ENCODE peak calls at places on chromosome 9, in ten cellular contexts. Q is A673; K is tibial nerve; T is left ventricle myocardium inferior; J is effector memory CD4-positive, alpha-beta T cell; U is cardiac muscle cell; P is colonic mucosa; Y is heart left ventricle; A is stomach; F is GM12878. E is an unnamed sample. For H3K9me3, the result is how much of the 10 kb centered on the place peaks cover.

GRCh38 chr9:15079989-15080388 is 169.8 kb upstream of the FREM1 start:
- DNase-seq in T (no peak), Y (no peak), F (no peak), A (no peak), P (no peak), Q (no peak), U (no peak), K (no peak), J (no peak), E (no peak)

GRCh38 chr9:19408316-19408692 is 505 bp upstream of the ACER2 start:
- DNase-seq in K (no peak), Q (no peak), U (no peak), F (no peak), A (no peak), P (no peak), J (no peak), Y (peak), T (peak), E (no peak)

GRCh38 chr9:128903871-128904371 is 16.9 kb upstream of the PHYHD1 start:
- DNase-seq in P (no peak), A (no peak), Q (no peak), J (no peak), Y (no peak), K (no peak), F (no peak), T (no peak), U (no peak), E (no peak)

GRCh38 chr9:132410642-132411041 is 631 bp downstream of the CFAP77 start:
- DNase-seq in J (no peak), Y (no peak), K (no peak), F (no peak), Q (no peak), T (no peak), U (no peak), P (no peak), A (no peak), E (no peak)

GRCh38 chr9:34546102-34546833 is 23.5 kb upstream of the ENHO start:
- DNase-seq in P (no peak), J (no peak), F (no peak), Q (no peak), U (no peak), A (no peak), T (no peak), Y (no peak), K (no peak), E (no peak)

GRCh38 chr9:21160178-21160577 is 6.3 kb downstream of the IFNA21 start:
- DNase-seq in U (peak), Q (peak), P (no peak), A (no peak), Y (no peak), T (no peak), K (no peak), F (peak), J (peak), E (no peak)

GRCh38 chr9:89543057-89543456 is 45.1 kb upstream of the SEMA4D start:
- DNase-seq in P (no peak), Q (no peak), Y (no peak), F (no peak), T (no peak), U (no peak), J (no peak), A (no peak), K (no peak), E (no peak)

GRCh38 chr9:38224941-38225340 is 155.9 kb upstream of the SHB start:
- DNase-seq in U (no peak), T (no peak), K (no peak), Q (no peak), Y (no peak), J (no peak), F (no peak), A (no peak), P (no peak), E (no peak)

GRCh38 chr9:113548221-113549041 is 84.9 kb downstream of the RGS3 start:
- DNase-seq in Y (peak), Q (no peak), A (peak), P (no peak), F (no peak), T (peak), U (peak), K (no peak), J (no peak), E (no peak)

GRCh38 chr9:33167949-33168535 is 906 bp upstream of the B4GALT1 start:
- DNase-seq in Y (no peak), K (no peak), U (no peak), P (peak), A (no peak), J (no peak), T (no peak), F (no peak), Q (no peak), E (no peak)

GRCh38 chr9:34501889-34502425 is 20.8 kb downstream of the ENHO start:
- DNase-seq in U (peak), A (peak), T (peak), K (peak), Q (peak), F (no peak), P (no peak), Y (peak), J (no peak), E (no peak)

GRCh38 chr9:133725886-133726285 is 12.3 kb downstream of the SARDH start:
- DNase-seq in Y (no peak), K (no peak), J (no peak), U (no peak), F (no peak), Q (no peak), P (no peak), T (no peak), A (peak), E (no peak)

GRCh38 chr9:78994476-78994875 is 577.3 kb upstream of the TLE4 start:
- DNase-seq in F (no peak), P (no peak), K (no peak), A (no peak), T (no peak), Y (no peak), Q (no peak), U (no peak), J (no peak), E (no peak)

GRCh38 chr9:87112656-87113055 is 165.3 kb upstream of the GAS1 start:
- DNase-seq in J (no peak), T (no peak), K (no peak), A (no peak), Y (no peak), F (no peak), Q (no peak), P (no peak), U (peak), E (no peak)

GRCh38 chr9:134215709-134216448 is 51.5 kb upstream of the RNU6ATAC start:
- DNase-seq in Y (no peak), Q (no peak), U (peak), T (peak), J (no peak), F (no peak), A (peak), P (no peak), K (no peak), E (no peak)

GRCh38 chr9:19741178-19741577 is 47.7 kb downstream of the SLC24A2 start:
- DNase-seq in U (no peak), J (no peak), K (no peak), F (no peak), A (no peak), T (no peak), Y (no peak), Q (no peak), P (no peak), E (no peak)

GRCh38 chr9:79945495-79945894 is 373.7 kb downstream of the TLE4 start:
- DNase-seq in F (no peak), Y (no peak), U (no peak), J (no peak), Q (no peak), K (no peak), T (no peak), A (no peak), P (no peak), E (no peak)

GRCh38 chr9:70588381-70588780 is 173.9 kb upstream of the KLF9 start:
- DNase-seq in T (no peak), Y (no peak), Q (no peak), P (no peak), J (no peak), U (no peak), A (no peak), F (no peak), K (no peak), E (no peak)

GRCh38 chr9:37944671-37945481 is 40.9 kb upstream of the SLC25A51 start:
- DNase-seq in A (no peak), T (no peak), F (no peak), U (peak), P (no peak), Y (no peak), J (no peak), Q (no peak), K (no peak), E (no peak)

GRCh38 chr9:87445646-87446045 is 52.0 kb upstream of the DAPK1 start:
- DNase-seq in T (no peak), K (no peak), F (peak), Y (peak), P (peak), J (no peak), A (peak), U (peak), Q (peak), E (no peak)

GRCh38 chr9:89674667-89675402 is 70.0 kb downstream of the GADD45G start:
- DNase-seq in J (no peak), Y (no peak), A (peak), Q (no peak), F (no peak), P (peak), U (peak), T (peak), K (no peak), E (no peak)

GRCh38 chr9:97633859-97634485 is 351 bp downstream of the NCBP1 start:
- DNase-seq in J (no peak), A (no peak), T (no peak), K (no peak), U (no peak), Q (no peak), F (no peak), Y (no peak), P (no peak), E (no peak)

GRCh38 chr9:35563791-35564197 is 41.3 kb upstream of the TESK1 start:
- DNase-seq in U (peak), F (no peak), T (peak), K (no peak), J (no peak), P (no peak), A (peak), Y (peak), Q (no peak), E (no peak)

GRCh38 chr9:115118471-115119156 is 657 bp upstream of the TNC start:
- DNase-seq in P (peak), Q (peak), J (no peak), F (no peak), Y (peak), K (peak), T (peak), A (peak), U (peak), E (no peak)

GRCh38 chr9:132878695-132879064 is at the start of gene SPACA9:
- DNase-seq in Q (peak), P (peak), K (peak), Y (peak), T (peak), F (no peak), A (peak), J (peak), U (peak), E (no peak)

GRCh38 chr9:106588601-106589000 is 274.4 kb upstream of the ZNF462 start:
- DNase-seq in F (no peak), T (no peak), Y (no peak), U (peak), K (no peak), Q (no peak), J (no peak), A (no peak), P (no peak), E (no peak)

DNA sequence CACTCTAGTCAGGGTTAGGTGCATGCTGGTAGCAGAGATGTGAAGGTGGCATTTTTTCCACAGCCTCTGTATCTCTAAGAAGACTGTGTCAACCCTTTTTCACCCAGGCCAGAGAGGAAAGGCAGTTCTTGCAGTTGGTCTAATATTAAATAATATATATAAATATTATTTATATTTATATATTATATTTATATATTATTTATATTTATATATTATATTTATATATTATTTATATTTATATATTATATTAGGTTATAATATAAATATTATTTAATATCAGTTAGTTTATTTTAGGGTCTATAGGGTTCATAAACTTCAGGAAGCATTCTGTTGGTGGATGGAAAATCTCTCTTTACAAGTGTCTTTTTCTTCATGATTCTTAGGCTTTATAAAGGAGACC is 218.6 kb upstream of the DMRTA1 start:
- DNase-seq in K (no peak), Q (no peak), Y (no peak), F (no peak), A (no peak), T (no peak), J (no peak), U (no peak), P (no peak), E (no peak)
- H3K9me3 ChIP-seq in K (under half), Q (under half), Y (under half), F (under half), A (under half), T (under half), J (under half), U (under half), P (under half), E (under half)

GRCh38 chr9:13386324-13386723 is 106.8 kb upstream of the MPDZ start:
- DNase-seq in U (no peak), T (peak), Q (no peak), K (no peak), Y (no peak), F (no peak), A (no peak), P (no peak), J (no peak), E (no peak)

GRCh38 chr9:13386935-13387667 is 107.6 kb upstream of the MPDZ start:
- DNase-seq in Y (no peak), P (no peak), Q (no peak), T (no peak), A (no peak), U (peak), J (no peak), K (no peak), F (no peak), E (no peak)

GRCh38 chr9:13383216-13383615 is 103.7 kb upstream of the MPDZ start:
- DNase-seq in T (no peak), K (no peak), A (no peak), Q (peak), P (no peak), Y (no peak), J (no peak), F (no peak), U (no peak), E (no peak)

GRCh38 chr9:13387668-13388124 is 108.2 kb upstream of the MPDZ start:
- DNase-seq in U (no peak), A (no peak), P (no peak), K (no peak), T (no peak), J (no peak), F (no peak), Q (no peak), Y (no peak), E (no peak)

GRCh38 chr9:13388157-13388556 is 108.7 kb upstream of the MPDZ start:
- DNase-seq in A (no peak), Y (no peak), Q (no peak), U (peak), T (no peak), F (no peak), K (no peak), P (no peak), J (no peak), E (no peak)
- H3K9me3 ChIP-seq in A (under half), Y (under half), Q (under half), U (under half), T (half or more), F (under half), K (under half), P (under half), J (under half), E (under half)

DNA sequence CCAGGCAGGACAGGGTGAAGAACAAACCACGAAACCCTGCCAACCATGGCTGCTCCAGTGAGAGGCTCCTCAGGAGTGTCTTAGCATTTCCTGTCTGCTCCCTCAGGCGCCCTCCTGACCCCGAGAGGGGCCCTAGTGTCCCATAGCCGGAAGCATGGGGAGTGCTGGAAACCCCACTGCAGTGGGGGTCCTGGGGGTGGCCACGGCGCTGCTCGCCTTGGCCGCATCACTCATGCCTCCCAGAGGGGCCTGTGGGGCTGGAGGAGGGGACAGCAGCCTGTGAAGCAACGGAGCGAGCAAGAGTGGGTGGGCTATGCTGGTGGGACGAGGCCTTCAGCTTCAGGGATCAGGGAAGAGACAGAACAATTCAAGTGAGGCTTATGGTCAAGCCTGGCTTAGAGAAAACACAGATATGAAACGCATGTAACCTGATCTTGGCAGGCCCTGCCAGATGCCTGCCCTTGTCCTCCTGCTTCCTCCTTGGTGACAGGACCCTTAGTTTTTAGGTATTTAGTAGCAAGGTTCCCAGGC is 219.1 kb downstream of the FANCC start:
- DNase-seq in Q (no peak), A (no peak), P (no peak), F (no peak), T (no peak), J (no peak), U (no peak), K (no peak), Y (no peak), E (no peak)
- H3K9me3 ChIP-seq in Q (under half), A (under half), P (under half), F (under half), T (under half), J (under half), U (under half), K (under half), Y (under half), E (under half)

GRCh38 chr9:137354153-137354844 is 52.2 kb upstream of the NRARP start:
- DNase-seq in P (no peak), Y (no peak), K (no peak), F (no peak), Q (no peak), T (no peak), J (no peak), U (no peak), A (peak), E (no peak)
- H3K9me3 ChIP-seq in P (under half), Y (under half), K (under half), F (under half), Q (under half), T (under half), J (under half), U (under half), A (under half), E (under half)

GRCh38 chr9:81588148-81588874 is 101.0 kb downstream of the TLE1 start:
- DNase-seq in Y (no peak), J (no peak), K (no peak), Q (no peak), U (peak), A (peak), P (peak), T (no peak), F (no peak), E (no peak)
- H3K9me3 ChIP-seq in Y (under half), J (under half), K (under half), Q (under half), U (under half), A (under half), P (under half), T (under half), F (under half), E (under half)

GRCh38 chr9:1285526-1285925 is 235.4 kb downstream of the DMRT2 start:
- DNase-seq in T (no peak), Y (no peak), J (no peak), U (no peak), Q (no peak), F (no peak), K (no peak), A (no peak), P (no peak), E (no peak)

GRCh38 chr9:1284727-1285126 is 234.6 kb downstream of the DMRT2 start:
- DNase-seq in U (no peak), Y (no peak), P (no peak), T (no peak), Q (no peak), K (no peak), A (no peak), J (no peak), F (no peak), E (no peak)
- H3K9me3 ChIP-seq in U (under half), Y (under half), P (under half), T (under half), Q (under half), K (under half), A (under half), J (under half), F (under half), E (under half)